ENCODE peak calls at places on chromosomes 13 and 19, in nine cellular contexts. One of them, this sample, is unnamed.
A peak's percentile ranks its signal among the peaks of the same experiment; 100 is the strongest.

GRCh38 chr13:93244918-93245280 is 18.3 kb downstream of the GPC6 start:
- DNase-seq in thoracic aorta: no peak
- DNase-seq in brain microvascular endothelial cell: no peak
- DNase-seq in CD4-positive, alpha-beta memory T cell: no peak
- DNase-seq in CD8-positive, alpha-beta T cell: no peak
- DNase-seq in uterus: no peak
- DNase-seq in cardiac muscle cell: no peak
- DNase-seq in aorta: no peak
- DNase-seq in BE2C: no peak
- DNase-seq in this sample: no peak

GRCh38 chr13:18944501-18945068 is 237.0 kb downstream of the TUBA3C start:
- DNase-seq in thoracic aorta: no peak
- DNase-seq in brain microvascular endothelial cell: no peak
- DNase-seq in CD4-positive, alpha-beta memory T cell: no peak
- DNase-seq in CD8-positive, alpha-beta T cell: no peak
- DNase-seq in uterus: no peak
- DNase-seq in cardiac muscle cell: no peak
- DNase-seq in aorta: no peak
- DNase-seq in BE2C: no peak
- DNase-seq in this sample: peak; percentile 54

GRCh38 chr13:97367016-97367415 is 67.0 kb upstream of the RAP2A start:
- DNase-seq in thoracic aorta: no peak
- DNase-seq in brain microvascular endothelial cell: peak; percentile 68
- DNase-seq in CD4-positive, alpha-beta memory T cell: no peak
- DNase-seq in CD8-positive, alpha-beta T cell: no peak
- DNase-seq in uterus: peak; percentile 15
- DNase-seq in cardiac muscle cell: no peak
- DNase-seq in aorta: no peak
- DNase-seq in BE2C: no peak
- DNase-seq in this sample: no peak

GRCh38 chr13:111845621-111846351 is 221.2 kb upstream of the SOX1 start:
- DNase-seq in thoracic aorta: no peak
- DNase-seq in brain microvascular endothelial cell: no peak
- DNase-seq in CD4-positive, alpha-beta memory T cell: no peak
- DNase-seq in CD8-positive, alpha-beta T cell: no peak
- DNase-seq in uterus: no peak
- DNase-seq in cardiac muscle cell: no peak
- DNase-seq in aorta: no peak
- DNase-seq in BE2C: no peak
- DNase-seq in this sample: no peak

GRCh38 chr19:19170053-19170945 is at the start of gene MEF2B:
- DNase-seq in thoracic aorta: no peak
- DNase-seq in brain microvascular endothelial cell: peak; percentile 56
- DNase-seq in CD4-positive, alpha-beta memory T cell: peak; percentile 73
- DNase-seq in CD8-positive, alpha-beta T cell: peak; percentile 43
- DNase-seq in uterus: peak; percentile 49
- DNase-seq in cardiac muscle cell: peak; percentile 93
- DNase-seq in aorta: peak; percentile 90
- DNase-seq in BE2C: peak; percentile 95
- DNase-seq in this sample: peak; percentile 91

GRCh38 chr19:13834308-13834790 is 39.1 kb downstream of the ZSWIM4 start:
- DNase-seq in thoracic aorta: no peak
- DNase-seq in brain microvascular endothelial cell: no peak
- DNase-seq in CD4-positive, alpha-beta memory T cell: no peak
- DNase-seq in CD8-positive, alpha-beta T cell: no peak
- DNase-seq in uterus: peak; percentile 25
- DNase-seq in cardiac muscle cell: no peak
- DNase-seq in aorta: peak; percentile 77
- DNase-seq in BE2C: no peak
- DNase-seq in this sample: no peak

GRCh38 chr19:29285878-29286277 is 72.9 kb upstream of the UQCRFS1 start:
- DNase-seq in thoracic aorta: no peak
- DNase-seq in brain microvascular endothelial cell: no peak
- DNase-seq in CD4-positive, alpha-beta memory T cell: no peak
- DNase-seq in CD8-positive, alpha-beta T cell: no peak
- DNase-seq in uterus: peak; percentile 20
- DNase-seq in cardiac muscle cell: peak; percentile 36
- DNase-seq in aorta: no peak
- DNase-seq in BE2C: peak; percentile 20
- DNase-seq in this sample: no peak

GRCh38 chr19:55467236-55468053 is 2.9 kb upstream of the C19orf85 start:
- DNase-seq in thoracic aorta: no peak
- DNase-seq in brain microvascular endothelial cell: no peak
- DNase-seq in CD4-positive, alpha-beta memory T cell: peak; percentile 52
- DNase-seq in CD8-positive, alpha-beta T cell: peak; percentile 38
- DNase-seq in uterus: peak; percentile 79
- DNase-seq in cardiac muscle cell: peak; percentile 64
- DNase-seq in aorta: peak; percentile 92
- DNase-seq in BE2C: peak; percentile 67
- DNase-seq in this sample: peak; percentile 92

GRCh38 chr13:19153782-19154450 is 27.7 kb downstream of the TUBA3C start:
- DNase-seq in thoracic aorta: no peak
- DNase-seq in brain microvascular endothelial cell: no peak
- DNase-seq in CD4-positive, alpha-beta memory T cell: no peak
- DNase-seq in CD8-positive, alpha-beta T cell: no peak
- DNase-seq in uterus: no peak
- DNase-seq in cardiac muscle cell: no peak
- DNase-seq in aorta: no peak
- DNase-seq in BE2C: no peak
- DNase-seq in this sample: no peak

GRCh38 chr19:45477713-45478453 is 10.1 kb downstream of the FOSB start:
- DNase-seq in thoracic aorta: no peak
- DNase-seq in brain microvascular endothelial cell: no peak
- DNase-seq in CD4-positive, alpha-beta memory T cell: no peak
- DNase-seq in CD8-positive, alpha-beta T cell: peak; percentile 18
- DNase-seq in uterus: no peak
- DNase-seq in cardiac muscle cell: no peak
- DNase-seq in aorta: peak; percentile 83
- DNase-seq in BE2C: no peak
- DNase-seq in this sample: no peak

GRCh38 chr19:3919793-3920192 is 13.1 kb upstream of the NMRK2 start:
- DNase-seq in thoracic aorta: no peak
- DNase-seq in brain microvascular endothelial cell: no peak
- DNase-seq in CD4-positive, alpha-beta memory T cell: no peak
- DNase-seq in CD8-positive, alpha-beta T cell: no peak
- DNase-seq in uterus: no peak
- DNase-seq in cardiac muscle cell: no peak
- DNase-seq in aorta: no peak
- DNase-seq in BE2C: no peak
- DNase-seq in this sample: no peak
- H3K27me3 ChIP-seq in thoracic aorta: no peaks in the 10 kb centered on the region
- H3K27me3 ChIP-seq in brain microvascular endothelial cell: no peaks in the 10 kb centered on the region
- H3K27me3 ChIP-seq in CD4-positive, alpha-beta memory T cell: no peaks in the 10 kb centered on the region
- H3K27me3 ChIP-seq in CD8-positive, alpha-beta T cell: no peaks in the 10 kb centered on the region
- H3K27me3 ChIP-seq in uterus: no peaks in the 10 kb centered on the region
- H3K27me3 ChIP-seq in cardiac muscle cell: no peaks in the 10 kb centered on the region
- H3K27me3 ChIP-seq in aorta: no peaks in the 10 kb centered on the region
- H3K27me3 ChIP-seq in BE2C: no peaks in the 10 kb centered on the region
- H3K27me3 ChIP-seq in this sample: no peaks in the 10 kb centered on the region

GRCh38 chr19:43799502-43800142 is 2.6 kb downstream of the LYPD5 start:
- DNase-seq in thoracic aorta: no peak
- DNase-seq in brain microvascular endothelial cell: no peak
- DNase-seq in CD4-positive, alpha-beta memory T cell: no peak
- DNase-seq in CD8-positive, alpha-beta T cell: no peak
- DNase-seq in uterus: no peak
- DNase-seq in cardiac muscle cell: no peak
- DNase-seq in aorta: no peak
- DNase-seq in BE2C: no peak
- DNase-seq in this sample: no peak

GRCh38 chr19:43798026-43798545 is 4.2 kb downstream of the LYPD5 start:
- DNase-seq in thoracic aorta: no peak
- DNase-seq in brain microvascular endothelial cell: no peak
- DNase-seq in CD4-positive, alpha-beta memory T cell: no peak
- DNase-seq in CD8-positive, alpha-beta T cell: no peak
- DNase-seq in uterus: no peak
- DNase-seq in cardiac muscle cell: no peak
- DNase-seq in aorta: no peak
- DNase-seq in BE2C: no peak
- DNase-seq in this sample: no peak

GRCh38 chr19:43798546-43799409 is 3.5 kb downstream of the LYPD5 start:
- DNase-seq in thoracic aorta: no peak
- DNase-seq in brain microvascular endothelial cell: no peak
- DNase-seq in CD4-positive, alpha-beta memory T cell: no peak
- DNase-seq in CD8-positive, alpha-beta T cell: peak; percentile 26
- DNase-seq in uterus: no peak
- DNase-seq in cardiac muscle cell: peak; percentile 7
- DNase-seq in aorta: no peak
- DNase-seq in BE2C: no peak
- DNase-seq in this sample: peak; percentile 36

GRCh38 chr19:43797556-43797955 is 4.7 kb downstream of the LYPD5 start:
- DNase-seq in thoracic aorta: no peak
- DNase-seq in brain microvascular endothelial cell: no peak
- DNase-seq in CD4-positive, alpha-beta memory T cell: no peak
- DNase-seq in CD8-positive, alpha-beta T cell: no peak
- DNase-seq in uterus: no peak
- DNase-seq in cardiac muscle cell: no peak
- DNase-seq in aorta: no peak
- DNase-seq in BE2C: no peak
- DNase-seq in this sample: no peak

GRCh38 chr19:43797118-43797517 is 5.1 kb downstream of the LYPD5 start:
- DNase-seq in thoracic aorta: no peak
- DNase-seq in brain microvascular endothelial cell: no peak
- DNase-seq in CD4-positive, alpha-beta memory T cell: no peak
- DNase-seq in CD8-positive, alpha-beta T cell: no peak
- DNase-seq in uterus: no peak
- DNase-seq in cardiac muscle cell: no peak
- DNase-seq in aorta: no peak
- DNase-seq in BE2C: no peak
- DNase-seq in this sample: no peak
- H3K27me3 ChIP-seq in thoracic aorta: peaks cover 7% of the 10 kb centered on the region
- H3K27me3 ChIP-seq in brain microvascular endothelial cell: no peaks in the 10 kb centered on the region
- H3K27me3 ChIP-seq in CD4-positive, alpha-beta memory T cell: no peaks in the 10 kb centered on the region
- H3K27me3 ChIP-seq in CD8-positive, alpha-beta T cell: no peaks in the 10 kb centered on the region
- H3K27me3 ChIP-seq in uterus: no peaks in the 10 kb centered on the region
- H3K27me3 ChIP-seq in cardiac muscle cell: peaks cover 72% of the 10 kb centered on the region
- H3K27me3 ChIP-seq in aorta: no peaks in the 10 kb centered on the region
- H3K27me3 ChIP-seq in BE2C: peaks cover 6% of the 10 kb centered on the region
- H3K27me3 ChIP-seq in this sample: no peaks in the 10 kb centered on the region

GRCh38 chr13:26816876-26817275 is 56.3 kb upstream of the GPR12 start:
- DNase-seq in thoracic aorta: no peak
- DNase-seq in brain microvascular endothelial cell: no peak
- DNase-seq in CD4-positive, alpha-beta memory T cell: no peak
- DNase-seq in CD8-positive, alpha-beta T cell: no peak
- DNase-seq in uterus: no peak
- DNase-seq in cardiac muscle cell: peak; percentile 13
- DNase-seq in aorta: no peak
- DNase-seq in BE2C: no peak
- DNase-seq in this sample: no peak

GRCh38 chr13:26813626-26814348 is 53.2 kb upstream of the GPR12 start:
- DNase-seq in thoracic aorta: no peak
- DNase-seq in brain microvascular endothelial cell: no peak
- DNase-seq in CD4-positive, alpha-beta memory T cell: no peak
- DNase-seq in CD8-positive, alpha-beta T cell: no peak
- DNase-seq in uterus: no peak
- DNase-seq in cardiac muscle cell: no peak
- DNase-seq in aorta: no peak
- DNase-seq in BE2C: no peak
- DNase-seq in this sample: no peak

GRCh38 chr13:26810095-26810494 is 49.5 kb upstream of the GPR12 start:
- DNase-seq in thoracic aorta: no peak
- DNase-seq in brain microvascular endothelial cell: no peak
- DNase-seq in CD4-positive, alpha-beta memory T cell: no peak
- DNase-seq in CD8-positive, alpha-beta T cell: no peak
- DNase-seq in uterus: no peak
- DNase-seq in cardiac muscle cell: no peak
- DNase-seq in aorta: no peak
- DNase-seq in BE2C: no peak
- DNase-seq in this sample: no peak

GRCh38 chr13:26806891-26807290 is 46.3 kb upstream of the GPR12 start:
- DNase-seq in thoracic aorta: no peak
- DNase-seq in brain microvascular endothelial cell: no peak
- DNase-seq in CD4-positive, alpha-beta memory T cell: no peak
- DNase-seq in CD8-positive, alpha-beta T cell: no peak
- DNase-seq in uterus: no peak
- DNase-seq in cardiac muscle cell: no peak
- DNase-seq in aorta: no peak
- DNase-seq in BE2C: no peak
- DNase-seq in this sample: no peak

DNA sequence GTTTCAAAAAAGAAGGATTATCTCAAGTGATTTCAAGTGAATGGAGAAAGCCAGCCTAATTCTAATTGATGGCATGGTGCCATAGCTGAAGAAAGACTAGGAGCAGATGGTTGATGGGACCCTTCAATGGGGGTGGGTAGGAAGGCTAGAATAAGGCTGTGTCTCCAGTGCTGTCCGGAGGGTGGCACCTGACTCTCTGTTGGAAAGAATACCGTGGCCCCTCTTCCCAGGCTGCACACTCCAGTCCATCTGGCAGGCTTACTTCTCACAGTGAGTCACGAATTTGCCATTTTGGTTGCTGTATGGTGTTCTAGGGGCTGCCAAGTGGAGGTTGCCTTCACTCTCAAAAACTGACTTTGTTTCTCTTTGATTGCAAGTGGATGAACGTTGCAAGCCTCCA is 51.0 kb upstream of the GPR12 start:
- DNase-seq in thoracic aorta: no peak
- DNase-seq in brain microvascular endothelial cell: no peak
- DNase-seq in CD4-positive, alpha-beta memory T cell: no peak
- DNase-seq in CD8-positive, alpha-beta T cell: no peak
- DNase-seq in uterus: no peak
- DNase-seq in cardiac muscle cell: no peak
- DNase-seq in aorta: no peak
- DNase-seq in BE2C: no peak
- DNase-seq in this sample: no peak
- H3K27me3 ChIP-seq in thoracic aorta: no peaks in the 10 kb centered on the region
- H3K27me3 ChIP-seq in brain microvascular endothelial cell: no peaks in the 10 kb centered on the region
- H3K27me3 ChIP-seq in CD4-positive, alpha-beta memory T cell: no peaks in the 10 kb centered on the region
- H3K27me3 ChIP-seq in CD8-positive, alpha-beta T cell: no peaks in the 10 kb centered on the region
- H3K27me3 ChIP-seq in uterus: no peaks in the 10 kb centered on the region
- H3K27me3 ChIP-seq in cardiac muscle cell: no peaks in the 10 kb centered on the region
- H3K27me3 ChIP-seq in aorta: no peaks in the 10 kb centered on the region
- H3K27me3 ChIP-seq in BE2C: peaks cover 15% of the 10 kb centered on the region
- H3K27me3 ChIP-seq in this sample: no peaks in the 10 kb centered on the region

GRCh38 chr13:37889811-37890210 is 20.2 kb upstream of the TRPC4 start:
- DNase-seq in thoracic aorta: no peak
- DNase-seq in brain microvascular endothelial cell: no peak
- DNase-seq in CD4-positive, alpha-beta memory T cell: no peak
- DNase-seq in CD8-positive, alpha-beta T cell: no peak
- DNase-seq in uterus: no peak
- DNase-seq in cardiac muscle cell: no peak
- DNase-seq in aorta: no peak
- DNase-seq in BE2C: no peak
- DNase-seq in this sample: no peak

GRCh38 chr13:37884026-37884425 is 14.5 kb upstream of the TRPC4 start:
- DNase-seq in thoracic aorta: no peak
- DNase-seq in brain microvascular endothelial cell: no peak
- DNase-seq in CD4-positive, alpha-beta memory T cell: no peak
- DNase-seq in CD8-positive, alpha-beta T cell: no peak
- DNase-seq in uterus: no peak
- DNase-seq in cardiac muscle cell: no peak
- DNase-seq in aorta: no peak
- DNase-seq in BE2C: no peak
- DNase-seq in this sample: no peak

GRCh38 chr13:37889102-37889501 is 19.5 kb upstream of the TRPC4 start:
- DNase-seq in thoracic aorta: no peak
- DNase-seq in brain microvascular endothelial cell: peak; percentile 34
- DNase-seq in CD4-positive, alpha-beta memory T cell: no peak
- DNase-seq in CD8-positive, alpha-beta T cell: no peak
- DNase-seq in uterus: no peak
- DNase-seq in cardiac muscle cell: no peak
- DNase-seq in aorta: no peak
- DNase-seq in BE2C: no peak
- DNase-seq in this sample: no peak

GRCh38 chr13:37884674-37885073 is 15.1 kb upstream of the TRPC4 start:
- DNase-seq in thoracic aorta: no peak
- DNase-seq in brain microvascular endothelial cell: no peak
- DNase-seq in CD4-positive, alpha-beta memory T cell: no peak
- DNase-seq in CD8-positive, alpha-beta T cell: no peak
- DNase-seq in uterus: no peak
- DNase-seq in cardiac muscle cell: no peak
- DNase-seq in aorta: no peak
- DNase-seq in BE2C: no peak
- DNase-seq in this sample: no peak

GRCh38 chr13:37886879-37887278 is 17.3 kb upstream of the TRPC4 start:
- DNase-seq in thoracic aorta: no peak
- DNase-seq in brain microvascular endothelial cell: no peak
- DNase-seq in CD4-positive, alpha-beta memory T cell: no peak
- DNase-seq in CD8-positive, alpha-beta T cell: no peak
- DNase-seq in uterus: no peak
- DNase-seq in cardiac muscle cell: no peak
- DNase-seq in aorta: no peak
- DNase-seq in BE2C: no peak
- DNase-seq in this sample: no peak
- H3K27me3 ChIP-seq in thoracic aorta: no peaks in the 10 kb centered on the region
- H3K27me3 ChIP-seq in brain microvascular endothelial cell: no peaks in the 10 kb centered on the region
- H3K27me3 ChIP-seq in CD4-positive, alpha-beta memory T cell: no peaks in the 10 kb centered on the region
- H3K27me3 ChIP-seq in CD8-positive, alpha-beta T cell: no peaks in the 10 kb centered on the region
- H3K27me3 ChIP-seq in uterus: no peaks in the 10 kb centered on the region
- H3K27me3 ChIP-seq in cardiac muscle cell: no peaks in the 10 kb centered on the region
- H3K27me3 ChIP-seq in aorta: no peaks in the 10 kb centered on the region
- H3K27me3 ChIP-seq in BE2C: no peaks in the 10 kb centered on the region
- H3K27me3 ChIP-seq in this sample: no peaks in the 10 kb centered on the region

This sample was measured in right cardiac atrium.